ENCODE peak calls at places on chromosomes 13 and 19, in ten cellular contexts. D is kidney; P is heart right ventricle; N is ovary; X is astrocyte of the spinal cord; K is heart left ventricle; F is RWPE1; L is CD4-positive, alpha-beta T cell; C is progenitor cell of endocrine pancreas; M is H9. E is an unnamed sample.

GRCh38 chr19:43395561-43395960 is 19.1 kb upstream of the TEX101 start:
- DNase-seq in X (no peak), P (no peak), L (no peak), F (no peak), K (no peak), D (no peak), M (no peak), N (no peak), C (no peak), E (no peak)

GRCh38 chr13:25111557-25111956 is 15.6 kb downstream of the PABPC3 start:
- DNase-seq in M (no peak), F (peak), D (no peak), N (no peak), L (no peak), P (no peak), K (no peak), X (peak), C (no peak), E (no peak)

GRCh38 chr19:23343434-23344010 is 51.7 kb downstream of the ZNF91 start:
- DNase-seq in C (no peak), L (no peak), N (no peak), M (no peak), K (no peak), D (no peak), P (no peak), F (no peak), X (no peak), E (no peak)

GRCh38 chr19:2207991-2208860 is 27.9 kb downstream of the PLEKHJ1 start:
- DNase-seq in D (no peak), K (peak), L (peak), M (peak), C (no peak), N (no peak), X (peak), F (no peak), P (peak), E (no peak)

GRCh38 chr13:90485441-90485840 is 862.0 kb upstream of the MIR17HG start:
- DNase-seq in L (no peak), M (no peak), D (no peak), F (peak), N (no peak), K (no peak), P (no peak), X (peak), C (no peak), E (no peak)

GRCh38 chr13:87052731-87053130 is 618.4 kb upstream of the SLITRK5 start:
- DNase-seq in P (no peak), L (no peak), F (no peak), K (no peak), N (no peak), C (no peak), M (no peak), D (no peak), X (peak), E (no peak)

GRCh38 chr19:28977826-28978225 is 235.1 kb downstream of the UQCRFS1 start:
- DNase-seq in M (no peak), L (no peak), F (no peak), X (no peak), K (no peak), D (no peak), N (no peak), C (no peak), P (no peak), E (no peak)

GRCh38 chr19:7787141-7787540 is 24.1 kb downstream of the CLEC4M start:
- DNase-seq in P (peak), K (no peak), C (no peak), L (no peak), D (no peak), M (peak), F (no peak), N (no peak), X (no peak), E (no peak)

GRCh38 chr19:6279931-6280591 is at the start of gene MLLT1:
- DNase-seq in F (peak), X (peak), M (peak), C (peak), D (peak), L (peak), P (peak), K (peak), N (peak), E (peak)

GRCh38 chr13:74067818-74068217 is 66.4 kb downstream of the KLF12 start:
- DNase-seq in C (no peak), K (no peak), N (no peak), M (no peak), L (no peak), X (no peak), F (peak), D (no peak), P (no peak), E (no peak)

GRCh38 chr13:34303346-34303745 is 485.4 kb downstream of the RFC3 start:
- DNase-seq in C (no peak), K (no peak), P (no peak), X (no peak), M (no peak), L (no peak), F (peak), N (no peak), D (no peak), E (no peak)

GRCh38 chr13:34019870-34020269 is 201.9 kb downstream of the RFC3 start:
- DNase-seq in M (no peak), C (no peak), P (no peak), N (no peak), D (no peak), F (no peak), X (peak), L (no peak), K (no peak), E (no peak)

GRCh38 chr13:96238861-96239260 is 149.0 kb downstream of the HS6ST3 start:
- DNase-seq in P (no peak), F (no peak), N (no peak), D (no peak), X (peak), M (no peak), L (no peak), C (no peak), K (no peak), E (no peak)

GRCh38 chr19:13920940-13921744 is 15.1 kb downstream of the CC2D1A start:
- DNase-seq in M (peak), F (peak), X (peak), D (no peak), C (no peak), N (no peak), L (no peak), P (no peak), K (no peak), E (no peak)

GRCh38 chr19:8391274-8392016 is 1.3 kb downstream of the RAB11B start:
- DNase-seq in D (peak), P (no peak), X (no peak), L (no peak), K (no peak), F (no peak), M (peak), N (peak), C (no peak), E (no peak)

GRCh38 chr13:28458604-28459003 is 36.3 kb downstream of the FLT1 start:
- DNase-seq in L (no peak), C (no peak), D (no peak), F (no peak), N (no peak), P (no peak), K (no peak), M (no peak), X (no peak), E (no peak)

GRCh38 chr19:1855828-1856255 is 7.5 kb downstream of the KLF16 start:
- DNase-seq in N (no peak), C (no peak), K (no peak), P (no peak), L (no peak), X (no peak), M (no peak), F (no peak), D (peak), E (no peak)

GRCh38 chr19:1424182-1424955 is 13.8 kb upstream of the RPS15 start:
- DNase-seq in D (no peak), X (no peak), C (no peak), F (no peak), P (no peak), N (no peak), M (no peak), K (no peak), L (no peak), E (no peak)

DNA sequence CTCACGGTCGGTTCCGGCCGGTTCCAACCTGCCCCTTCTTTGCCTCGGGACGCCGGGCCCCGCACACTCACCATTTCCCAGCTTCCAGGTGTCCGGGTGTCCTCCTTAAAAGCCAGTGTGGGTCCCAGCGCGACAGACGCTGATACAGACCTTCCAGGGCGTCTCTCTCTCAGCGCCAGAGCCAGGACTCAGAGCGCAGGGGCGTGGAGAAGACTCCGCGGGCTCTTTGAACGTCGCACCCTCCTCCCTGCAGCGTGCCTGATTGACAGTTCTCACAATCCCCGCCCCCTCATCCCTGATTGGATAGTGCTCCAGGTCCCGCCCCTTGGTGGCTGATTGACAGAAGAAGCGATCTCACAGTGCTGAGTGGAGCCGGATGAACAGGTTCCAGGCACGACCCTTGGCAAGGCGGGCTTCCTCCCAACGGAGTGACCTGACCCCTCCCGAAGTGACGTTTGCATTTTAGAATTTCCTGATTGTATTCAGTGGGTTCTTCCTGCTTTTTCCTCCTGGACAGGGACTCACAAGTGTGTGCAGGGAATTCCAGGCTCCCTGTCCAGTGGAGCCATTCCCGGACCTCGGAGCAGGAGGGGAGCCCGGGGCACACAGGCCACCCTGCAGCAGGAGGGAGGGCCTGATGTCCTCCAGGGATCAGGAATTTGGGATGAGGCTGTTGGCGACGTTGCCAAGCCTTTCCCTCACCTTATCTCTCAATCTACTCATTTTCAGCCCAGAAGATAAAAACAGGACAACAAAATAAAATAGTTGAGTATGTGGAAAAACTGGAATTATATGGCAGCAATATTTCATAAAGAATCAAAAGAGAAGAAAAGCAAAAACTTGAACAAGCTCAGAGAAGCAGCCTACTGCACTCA is at the start of gene ZNF823:
- DNase-seq in X (peak), N (peak), C (peak), L (peak), K (peak), D (peak), F (peak), M (peak), P (peak), E (peak)
- TF ChIP-seq CTCF in X (no peak), N (no peak), C (no peak), L (no peak), K (no peak), D (no peak), F (no peak), M (peak), P (no peak), E (no peak)

GRCh38 chr13:52743988-52744387 is 4.4 kb upstream of the CNMD start:
- DNase-seq in F (no peak), P (no peak), C (no peak), L (no peak), K (no peak), N (no peak), M (no peak), X (no peak), D (no peak), E (no peak)
- TF ChIP-seq CTCF in F (no peak), P (no peak), C (peak), L (no peak), K (no peak), N (no peak), M (peak), X (no peak), D (no peak), E (no peak)

GRCh38 chr13:49560270-49561063 is 24.9 kb downstream of the RCBTB1 start:
- DNase-seq in F (peak), M (no peak), X (peak), C (peak), D (no peak), K (no peak), P (no peak), L (no peak), N (peak), E (no peak)
- TF ChIP-seq CTCF in F (no peak), M (peak), X (peak), C (peak), D (peak), K (no peak), P (no peak), L (no peak), N (no peak), E (no peak)

DNA sequence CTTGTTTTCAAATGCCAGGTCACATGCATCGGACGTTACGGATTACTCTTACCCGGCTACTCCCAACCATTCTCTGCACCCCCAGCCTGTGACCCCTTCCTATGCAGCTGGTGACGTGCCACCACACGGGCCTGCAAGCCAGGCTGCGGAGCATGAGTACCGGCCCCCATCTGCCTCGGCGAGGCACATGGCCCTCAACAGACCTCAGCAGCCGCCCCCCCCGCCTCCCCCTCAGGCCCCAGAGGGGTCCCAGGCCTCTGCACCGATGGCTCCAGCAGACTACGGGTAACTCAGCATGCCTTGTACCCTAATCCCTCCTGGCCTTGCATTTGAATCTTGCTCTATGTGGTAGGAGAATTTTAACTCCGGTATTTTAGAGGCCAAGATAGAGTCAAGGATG is 79.5 kb downstream of the GPR12 start:
- DNase-seq in X (no peak), P (no peak), N (no peak), C (no peak), K (no peak), D (no peak), L (no peak), F (no peak), M (no peak), E (no peak)
- TF ChIP-seq CTCF in X (no peak), P (no peak), N (no peak), C (no peak), K (no peak), D (no peak), L (no peak), F (no peak), M (no peak), E (no peak)

E was measured in activated B cell treated with CpG ODN at 0.5 μM for 24 hours.